ENCODE peak calls at places on chromosomes 13 and 19, in six cellular contexts. R is endothelial cell; G is heart right ventricle; K is ascending aorta; E is brain microvascular endothelial cell; F is stimulated activated CD4-positive, alpha-beta T cell treated with anti-CD3 and anti-CD28 coated beads, Interleukin-2, amount 100 ng/mL, for 48 hours. J is an unnamed sample.

GRCh38 chr19:56110515-56111448 is 10.3 kb downstream of the ZNF787 start:
- DNase-seq in R (peak; percentile 36), G (peak; percentile 64), K (no peak), E (peak; percentile 7), F (no peak), J (no peak)

GRCh38 chr19:862529-863304 is 3.3 kb downstream of the CFD start:
- DNase-seq in R (peak; percentile 56), G (no peak), K (no peak), E (peak; percentile 26), F (peak; percentile 61), J (peak; percentile 37)

GRCh38 chr13:94620286-94620896 is 18.7 kb downstream of the GPR180 start:
- DNase-seq in R (peak; percentile 26), G (no peak), K (no peak), E (peak; percentile 19), F (no peak), J (peak; percentile 73)

GRCh38 chr13:114173261-114173660 is 5.8 kb upstream of the CFAP97D2 start:
- DNase-seq in R (no peak), G (no peak), K (no peak), E (no peak), F (no peak), J (no peak)

GRCh38 chr19:48858984-48859710 is 9.3 kb downstream of the PLEKHA4 start:
- DNase-seq in R (no peak), G (no peak), K (no peak), E (no peak), F (peak; percentile 66), J (no peak)

GRCh38 chr13:110937511-110938303 is 22.8 kb upstream of the ANKRD10 start:
- DNase-seq in R (no peak), G (no peak), K (no peak), E (no peak), F (no peak), J (no peak)

GRCh38 chr13:37383066-37383465 is 215.5 kb downstream of the POSTN start:
- DNase-seq in R (no peak), G (no peak), K (no peak), E (peak; percentile 24), F (no peak), J (no peak)

GRCh38 chr13:42305503-42305902 is 33.6 kb downstream of the AKAP11 start:
- DNase-seq in R (no peak), G (no peak), K (no peak), E (no peak), F (no peak), J (no peak)

GRCh38 chr13:42041017-42041683 is 7.3 kb upstream of the DGKH start:
- DNase-seq in R (peak; percentile 68), G (peak; percentile 51), K (no peak), E (peak; percentile 16), F (peak; percentile 39), J (peak; percentile 8)

GRCh38 chr19:5547881-5548280 is 19.9 kb downstream of the TINCR start:
- DNase-seq in R (peak; percentile 32), G (no peak), K (no peak), E (peak; percentile 13), F (no peak), J (peak; percentile 24)

GRCh38 chr13:112137144-112137543 is 70.2 kb downstream of the SOX1 start:
- DNase-seq in R (no peak), G (no peak), K (no peak), E (no peak), F (no peak), J (no peak)

GRCh38 chr19:35314031-35314430 is 15.0 kb upstream of the CD22 start:
- DNase-seq in R (no peak), G (no peak), K (no peak), E (no peak), F (no peak), J (no peak)

GRCh38 chr13:97726664-97727235 is 226.7 kb upstream of the IPO5 start:
- DNase-seq in R (no peak), G (no peak), K (no peak), E (no peak), F (no peak), J (no peak)

GRCh38 chr19:40523322-40524047 is 53.2 kb upstream of the SHKBP1 start:
- DNase-seq in R (peak; percentile 76), G (peak; percentile 36), K (no peak), E (peak; percentile 25), F (peak; percentile 56), J (peak; percentile 84)

GRCh38 chr13:56009418-56009817 is 1131.3 kb upstream of the PRR20A start:
- DNase-seq in R (no peak), G (no peak), K (no peak), E (no peak), F (no peak), J (no peak)

GRCh38 chr19:5504115-5504514 is 48.9 kb downstream of the ZNRF4 start:
- DNase-seq in R (no peak), G (no peak), K (no peak), E (no peak), F (no peak), J (no peak)

GRCh38 chr19:802888-803561 is 5.8 kb downstream of the PTBP1 start:
- DNase-seq in R (no peak), G (peak; percentile 27), K (no peak), E (no peak), F (no peak), J (no peak)

GRCh38 chr19:30088567-30088966 is 146.5 kb downstream of the URI1 start:
- DNase-seq in R (no peak), G (no peak), K (no peak), E (no peak), F (no peak), J (no peak)

GRCh38 chr19:36418287-36419001 is at the start of gene ZFP82:
- DNase-seq in R (peak; percentile 89), G (peak; percentile 86), K (peak; percentile 12), E (peak; percentile 66), F (peak; percentile 63), J (no peak)

GRCh38 chr13:36148436-36148835 is 17.3 kb upstream of the DCLK1 start:
- DNase-seq in R (no peak), G (no peak), K (no peak), E (no peak), F (no peak), J (no peak)

GRCh38 chr13:109787135-109787954 is 962 bp upstream of the IRS2 start:
- DNase-seq in R (peak; percentile 40), G (peak; percentile 28), K (no peak), E (no peak), F (no peak), J (peak; percentile 78)

J was measured in SHP77.